ENCODE peak calls at places on chromosomes 11 and 22, in eight cellular contexts. One of them, this sample, is unnamed.

GRCh38 chr11:76752321-76753175 is 30.6 kb upstream of the TSKU start:
- DNase-seq in body of pancreas: peak; percentile 46
- DNase-seq in tibial nerve: peak; percentile 89
- DNase-seq in endothelial cell of umbilical vein: no peak
- DNase-seq in K562: peak; percentile 51
- DNase-seq in right lobe of liver: no peak
- DNase-seq in IMR-90: peak; percentile 88
- DNase-seq in prostate gland: peak; percentile 68
- DNase-seq in this sample: peak; percentile 91

GRCh38 chr11:31815743-31816466 is 4.8 kb upstream of the PAX6 start:
- DNase-seq in tibial nerve: peak; percentile 3
- DNase-seq in prostate gland: no peak
- DNase-seq in endothelial cell of umbilical vein: no peak
- DNase-seq in right lobe of liver: no peak
- DNase-seq in K562: peak; percentile 42
- DNase-seq in body of pancreas: no peak
- DNase-seq in IMR-90: no peak
- DNase-seq in this sample: no peak

GRCh38 chr22:32662587-32662915 is 139.0 kb upstream of the TIMP3 start:
- DNase-seq in endothelial cell of umbilical vein: no peak
- DNase-seq in tibial nerve: no peak
- DNase-seq in prostate gland: no peak
- DNase-seq in IMR-90: no peak
- DNase-seq in right lobe of liver: no peak
- DNase-seq in body of pancreas: no peak
- DNase-seq in K562: no peak
- DNase-seq in this sample: no peak

GRCh38 chr11:87740968-87741367 is 434.3 kb downstream of the RAB38 start:
- DNase-seq in body of pancreas: no peak
- DNase-seq in IMR-90: no peak
- DNase-seq in prostate gland: no peak
- DNase-seq in endothelial cell of umbilical vein: no peak
- DNase-seq in tibial nerve: no peak
- DNase-seq in right lobe of liver: no peak
- DNase-seq in K562: no peak
- DNase-seq in this sample: no peak

GRCh38 chr22:30717331-30717921 is 22.8 kb downstream of the OSBP2 start:
- DNase-seq in endothelial cell of umbilical vein: peak; percentile 89
- DNase-seq in tibial nerve: no peak
- DNase-seq in K562: no peak
- DNase-seq in body of pancreas: no peak
- DNase-seq in right lobe of liver: no peak
- DNase-seq in prostate gland: no peak
- DNase-seq in IMR-90: peak; percentile 90
- DNase-seq in this sample: no peak

GRCh38 chr11:815675-816432 is 2.9 kb upstream of the PNPLA2 start:
- DNase-seq in endothelial cell of umbilical vein: no peak
- DNase-seq in K562: no peak
- DNase-seq in IMR-90: no peak
- DNase-seq in tibial nerve: no peak
- DNase-seq in prostate gland: no peak
- DNase-seq in right lobe of liver: no peak
- DNase-seq in body of pancreas: no peak
- DNase-seq in this sample: no peak

GRCh38 chr22:27518583-27519437 is 282.7 kb downstream of the MN1 start:
- DNase-seq in endothelial cell of umbilical vein: no peak
- DNase-seq in right lobe of liver: no peak
- DNase-seq in IMR-90: peak; percentile 16
- DNase-seq in body of pancreas: no peak
- DNase-seq in tibial nerve: no peak
- DNase-seq in prostate gland: no peak
- DNase-seq in K562: no peak
- DNase-seq in this sample: no peak

GRCh38 chr11:64874841-64875240 is 3.6 kb downstream of the EHD1 start:
- DNase-seq in body of pancreas: no peak
- DNase-seq in K562: no peak
- DNase-seq in right lobe of liver: no peak
- DNase-seq in prostate gland: no peak
- DNase-seq in tibial nerve: no peak
- DNase-seq in IMR-90: no peak
- DNase-seq in endothelial cell of umbilical vein: no peak
- DNase-seq in this sample: no peak

GRCh38 chr22:17773606-17774205 is 563 bp downstream of the BID start:
- DNase-seq in K562: peak; percentile 88
- DNase-seq in endothelial cell of umbilical vein: peak; percentile 34
- DNase-seq in right lobe of liver: peak; percentile 71
- DNase-seq in IMR-90: peak; percentile 28
- DNase-seq in prostate gland: no peak
- DNase-seq in tibial nerve: no peak
- DNase-seq in body of pancreas: peak; percentile 56
- DNase-seq in this sample: peak; percentile 30

GRCh38 chr22:49124588-49124987 is 703.1 kb downstream of the BRD1 start:
- DNase-seq in K562: no peak
- DNase-seq in IMR-90: no peak
- DNase-seq in body of pancreas: peak; percentile 28
- DNase-seq in tibial nerve: no peak
- DNase-seq in endothelial cell of umbilical vein: no peak
- DNase-seq in prostate gland: no peak
- DNase-seq in right lobe of liver: no peak
- DNase-seq in this sample: no peak

GRCh38 chr11:68012843-68013610 is 2.9 kb downstream of the ALDH3B1 start:
- DNase-seq in IMR-90: peak; percentile 95
- DNase-seq in body of pancreas: peak; percentile 62
- DNase-seq in endothelial cell of umbilical vein: no peak
- DNase-seq in right lobe of liver: no peak
- DNase-seq in K562: no peak
- DNase-seq in prostate gland: no peak
- DNase-seq in tibial nerve: peak; percentile 49
- DNase-seq in this sample: no peak

GRCh38 chr11:66315498-66315885 is 1.4 kb downstream of the CD248 start:
- DNase-seq in K562: no peak
- DNase-seq in tibial nerve: no peak
- DNase-seq in endothelial cell of umbilical vein: no peak
- DNase-seq in prostate gland: no peak
- DNase-seq in IMR-90: no peak
- DNase-seq in body of pancreas: no peak
- DNase-seq in right lobe of liver: no peak
- DNase-seq in this sample: no peak

GRCh38 chr11:60634151-60634550 is 65.3 kb upstream of the MS4A8 start:
- DNase-seq in IMR-90: no peak
- DNase-seq in K562: peak; percentile 12
- DNase-seq in body of pancreas: no peak
- DNase-seq in tibial nerve: no peak
- DNase-seq in endothelial cell of umbilical vein: peak; percentile 22
- DNase-seq in prostate gland: no peak
- DNase-seq in right lobe of liver: no peak
- DNase-seq in this sample: no peak

GRCh38 chr11:78187366-78188011 is 937 bp downstream of the KCTD21 start:
- DNase-seq in body of pancreas: no peak
- DNase-seq in K562: no peak
- DNase-seq in prostate gland: no peak
- DNase-seq in IMR-90: no peak
- DNase-seq in tibial nerve: no peak
- DNase-seq in endothelial cell of umbilical vein: no peak
- DNase-seq in right lobe of liver: no peak
- DNase-seq in this sample: no peak

GRCh38 chr11:134685981-134686380 is 273.9 kb upstream of the B3GAT1 start:
- DNase-seq in IMR-90: no peak
- DNase-seq in tibial nerve: no peak
- DNase-seq in right lobe of liver: no peak
- DNase-seq in K562: no peak
- DNase-seq in prostate gland: no peak
- DNase-seq in endothelial cell of umbilical vein: no peak
- DNase-seq in body of pancreas: no peak
- DNase-seq in this sample: no peak

DNA sequence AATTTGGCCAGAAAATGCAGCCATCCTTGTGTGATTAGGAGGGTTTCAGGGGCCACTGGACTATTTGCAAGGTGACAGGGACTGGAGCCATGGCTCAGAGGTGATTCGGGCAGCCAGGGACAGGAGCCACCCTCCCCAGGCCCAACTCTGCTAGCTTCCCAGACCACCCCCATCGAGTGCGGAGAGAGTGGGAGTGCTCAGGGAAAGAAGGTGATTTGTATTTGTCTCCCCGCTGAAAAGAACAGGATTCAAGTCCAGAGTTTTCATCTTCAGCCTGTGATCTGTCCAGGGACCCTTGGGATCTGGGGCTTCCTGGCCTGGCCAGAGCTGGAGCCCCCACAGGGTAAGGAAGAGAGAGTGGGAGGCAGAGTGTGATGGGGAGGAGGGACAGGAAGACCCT is 22.4 kb upstream of the TEF start:
- DNase-seq in endothelial cell of umbilical vein: no peak
- DNase-seq in prostate gland: no peak
- DNase-seq in right lobe of liver: no peak
- DNase-seq in tibial nerve: no peak
- DNase-seq in K562: no peak
- DNase-seq in IMR-90: no peak
- DNase-seq in body of pancreas: no peak
- DNase-seq in this sample: no peak
- TF ChIP-seq POLR2A in endothelial cell of umbilical vein: no peak
- TF ChIP-seq POLR2A in prostate gland: no peak
- TF ChIP-seq POLR2A in right lobe of liver: no peak
- TF ChIP-seq POLR2A in tibial nerve: no peak
- TF ChIP-seq POLR2A in K562: no peak
- TF ChIP-seq POLR2A in IMR-90: no peak
- TF ChIP-seq POLR2A in body of pancreas: no peak
- TF ChIP-seq POLR2A in this sample: no peak

DNA sequence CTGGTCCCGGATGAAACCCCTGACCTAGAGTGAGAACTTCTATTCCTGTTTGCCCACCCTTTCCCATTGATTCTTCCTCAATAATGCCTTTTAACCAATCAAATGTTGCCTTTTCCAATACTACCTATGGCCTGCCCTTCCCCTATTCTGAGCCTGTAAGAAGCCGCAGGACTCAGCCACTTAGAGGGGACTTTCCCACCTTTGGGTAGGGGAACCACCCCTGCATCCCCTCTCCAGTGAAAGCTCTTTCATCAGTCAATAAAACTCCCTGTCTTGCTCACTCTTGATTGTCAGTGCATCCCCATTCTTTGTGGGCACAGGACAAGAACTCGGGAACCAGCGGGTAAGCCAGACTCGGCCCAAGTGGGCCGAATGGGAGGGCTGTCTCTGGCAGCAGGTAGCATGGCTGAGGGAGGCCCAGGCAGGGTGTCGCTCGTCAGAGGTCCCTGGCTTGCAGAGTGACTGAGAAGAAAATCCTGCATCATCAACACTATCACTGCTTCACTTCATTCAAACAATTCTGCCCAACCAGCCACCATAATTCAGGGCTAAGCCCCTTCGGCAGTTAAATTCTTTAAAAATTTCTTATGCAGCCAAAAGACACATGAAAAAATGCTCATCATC is 30.4 kb downstream of the LDHAL6A start:
- DNase-seq in body of pancreas: no peak
- DNase-seq in K562: no peak
- DNase-seq in IMR-90: no peak
- DNase-seq in tibial nerve: no peak
- DNase-seq in endothelial cell of umbilical vein: no peak
- DNase-seq in prostate gland: no peak
- DNase-seq in right lobe of liver: no peak
- DNase-seq in this sample: no peak
- H3K36me3 ChIP-seq in body of pancreas: peaks cover 6% of the 10 kb centered on the region
- H3K36me3 ChIP-seq in K562: peaks cover 41% of the 10 kb centered on the region
- H3K36me3 ChIP-seq in IMR-90: peaks cover 33% of the 10 kb centered on the region
- H3K36me3 ChIP-seq in tibial nerve: peaks cover 63% of the 10 kb centered on the region
- H3K36me3 ChIP-seq in endothelial cell of umbilical vein: peaks cover 11% of the 10 kb centered on the region
- H3K36me3 ChIP-seq in prostate gland: peaks cover 5% of the 10 kb centered on the region
- H3K36me3 ChIP-seq in right lobe of liver: peaks cover 44% of the 10 kb centered on the region
- H3K36me3 ChIP-seq in this sample: no peaks in the 10 kb centered on the region

DNA sequence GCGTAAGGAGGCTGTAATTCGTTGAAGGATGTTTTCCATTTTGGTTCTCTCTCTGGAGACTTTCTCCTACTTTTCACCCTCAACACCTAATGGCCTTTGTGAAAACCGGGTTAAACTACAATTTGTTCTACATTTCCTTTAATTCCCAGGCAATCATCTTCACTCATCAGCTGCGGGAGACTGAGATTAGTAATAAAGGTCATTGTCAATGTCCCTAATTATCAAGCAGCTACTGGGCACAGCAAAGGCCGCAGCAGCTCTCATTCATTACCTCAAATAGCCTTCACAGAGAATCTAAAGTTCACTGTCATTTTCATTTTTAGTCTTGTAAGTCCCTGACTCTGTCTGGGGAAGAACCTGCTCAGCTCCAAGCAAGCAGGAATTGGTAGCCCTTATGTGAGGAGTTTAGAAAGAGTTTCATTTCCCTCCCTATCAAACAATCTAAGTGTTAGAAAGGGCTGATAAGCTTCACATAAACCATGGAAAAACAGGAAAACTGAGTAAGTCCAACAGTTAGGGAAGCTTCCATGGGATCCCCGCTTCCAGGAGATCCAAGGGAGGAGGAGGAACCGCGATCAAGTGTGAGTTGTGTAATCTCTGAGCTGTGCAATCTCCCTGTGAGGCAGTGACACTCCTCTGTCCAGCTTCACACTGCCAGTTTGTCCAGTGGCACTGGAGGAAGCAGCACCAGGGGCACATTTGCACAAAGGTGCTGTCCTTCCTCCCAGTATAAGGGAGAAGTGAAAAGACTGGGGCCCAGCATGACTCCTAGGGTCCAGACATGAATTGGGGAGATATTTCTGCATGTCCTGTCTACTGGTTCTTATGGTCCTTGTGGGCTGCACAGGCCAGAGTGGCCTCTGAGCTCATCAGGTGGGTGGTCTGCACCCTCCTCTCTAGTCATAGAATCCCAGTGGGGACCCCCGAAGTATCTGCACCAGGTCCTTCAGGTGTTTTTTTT is 4.5 kb downstream of the PRAME start:
- DNase-seq in body of pancreas: no peak
- DNase-seq in prostate gland: no peak
- DNase-seq in IMR-90: no peak
- DNase-seq in right lobe of liver: no peak
- DNase-seq in endothelial cell of umbilical vein: no peak
- DNase-seq in K562: peak; percentile 57
- DNase-seq in tibial nerve: no peak
- DNase-seq in this sample: no peak
- TF ChIP-seq POLR2A in body of pancreas: no peak
- TF ChIP-seq POLR2A in prostate gland: no peak
- TF ChIP-seq POLR2A in IMR-90: no peak
- TF ChIP-seq POLR2A in right lobe of liver: no peak
- TF ChIP-seq POLR2A in endothelial cell of umbilical vein: no peak
- TF ChIP-seq POLR2A in K562: no peak
- TF ChIP-seq POLR2A in tibial nerve: no peak
- TF ChIP-seq POLR2A in this sample: no peak

GRCh38 chr11:103085758-103086365 is 6.1 kb downstream of the DCUN1D5 start:
- DNase-seq in IMR-90: peak; percentile 1
- DNase-seq in right lobe of liver: no peak
- DNase-seq in prostate gland: no peak
- DNase-seq in body of pancreas: no peak
- DNase-seq in tibial nerve: no peak
- DNase-seq in K562: no peak
- DNase-seq in endothelial cell of umbilical vein: peak; percentile 71
- DNase-seq in this sample: no peak
- H3K36me3 ChIP-seq in IMR-90: peaks cover 10% of the 10 kb centered on the region
- H3K36me3 ChIP-seq in right lobe of liver: peaks cover 5% of the 10 kb centered on the region
- H3K36me3 ChIP-seq in prostate gland: no peaks in the 10 kb centered on the region
- H3K36me3 ChIP-seq in body of pancreas: no peaks in the 10 kb centered on the region
- H3K36me3 ChIP-seq in tibial nerve: peaks cover 32% of the 10 kb centered on the region
- H3K36me3 ChIP-seq in K562: peaks cover 82% of the 10 kb centered on the region
- H3K36me3 ChIP-seq in endothelial cell of umbilical vein: no peaks in the 10 kb centered on the region
- H3K36me3 ChIP-seq in this sample: no peaks in the 10 kb centered on the region

This sample was measured in uterus.